ENCODE peak calls at places on chromosomes 12 and 14, in four cellular contexts. D is GM12878, S is K562, P is HL-60. C is an unnamed sample.

GRCh38 chr14:86221755-86222154 is 691.8 kb downstream of the FLRT2 start:
- DNase-seq in D (no peak), S (no peak), P (no peak), C (no peak)

GRCh38 chr12:66288121-66288520 is 14.2 kb upstream of the HELB start:
- DNase-seq in D (no peak), S (peak), P (no peak), C (no peak)

GRCh38 chr12:64219135-64219534 is 3.0 kb downstream of the KICS2 start:
- DNase-seq in D (no peak), S (peak), P (no peak), C (no peak)

GRCh38 chr14:55450987-55451386 is 10.6 kb upstream of the TBPL2 start:
- DNase-seq in D (no peak), S (no peak), P (no peak), C (no peak)

GRCh38 chr12:82857911-82858533 is 171.3 kb downstream of the TMTC2 start:
- DNase-seq in D (no peak), S (no peak), P (no peak), C (no peak)

GRCh38 chr14:58864751-58865519 is 227.2 kb downstream of the DACT1 start:
- DNase-seq in D (no peak), S (no peak), P (no peak), C (no peak)

GRCh38 chr12:74906224-74906623 is 303.4 kb downstream of the KCNC2 start:
- DNase-seq in D (no peak), S (no peak), P (no peak), C (no peak)

GRCh38 chr14:96630281-96630680 is 128.1 kb downstream of the PAPOLA start:
- DNase-seq in D (no peak), S (no peak), P (no peak), C (no peak)

GRCh38 chr12:12405882-12406281 is 49.0 kb downstream of the BORCS5 start:
- DNase-seq in D (no peak), S (no peak), P (no peak), C (no peak)

GRCh38 chr12:79710707-79711483 is 20.1 kb upstream of the PAWR start:
- DNase-seq in D (no peak), S (no peak), P (no peak), C (no peak)

GRCh38 chr12:92235703-92236472 is 90.2 kb upstream of the BTG1 start:
- DNase-seq in D (no peak), S (no peak), P (no peak), C (no peak)

GRCh38 chr12:64054156-64054555 is 167.9 kb downstream of the KICS2 start:
- DNase-seq in D (no peak), S (no peak), P (no peak), C (no peak)

GRCh38 chr12:118402251-118402650 is 25.9 kb downstream of the SUDS3 start:
- DNase-seq in D (no peak), S (no peak), P (no peak), C (no peak)

GRCh38 chr12:41224066-41224465 is 35.9 kb downstream of the PDZRN4 start:
- DNase-seq in D (no peak), S (no peak), P (no peak), C (no peak)

GRCh38 chr14:23638414-23639047 is 2.4 kb downstream of the DHRS2 start:
- DNase-seq in D (no peak), S (no peak), P (no peak), C (no peak)

GRCh38 chr14:103196716-103197115 is 73.5 kb downstream of the TNFAIP2 start:
- DNase-seq in D (no peak), S (no peak), P (no peak), C (no peak)

GRCh38 chr14:50906326-50906725 is 34.5 kb downstream of the ABHD12B start:
- DNase-seq in D (no peak), S (no peak), P (no peak), C (no peak)

GRCh38 chr12:120397827-120398563 is 29.0 kb upstream of the MSI1 start:
- DNase-seq in D (no peak), S (no peak), P (no peak), C (no peak)

GRCh38 chr14:63759454-63759853 is 31.6 kb upstream of the SGPP1 start:
- DNase-seq in D (peak), S (no peak), P (no peak), C (no peak)

GRCh38 chr12:55705802-55706402 is 1.8 kb downstream of the ITGA7 start:
- DNase-seq in D (no peak), S (peak), P (no peak), C (no peak)

GRCh38 chr14:91158091-91158790 is 44.4 kb downstream of the DGLUCY start:
- DNase-seq in D (no peak), S (no peak), P (no peak), C (no peak)

GRCh38 chr14:98293527-98293926 is 978.5 kb downstream of the BCL11B start:
- DNase-seq in D (no peak), S (no peak), P (no peak), C (no peak)

GRCh38 chr12:72273851-72274284 is 1.7 kb downstream of the TRHDE start:
- DNase-seq in D (no peak), S (no peak), P (no peak), C (no peak)

DNA sequence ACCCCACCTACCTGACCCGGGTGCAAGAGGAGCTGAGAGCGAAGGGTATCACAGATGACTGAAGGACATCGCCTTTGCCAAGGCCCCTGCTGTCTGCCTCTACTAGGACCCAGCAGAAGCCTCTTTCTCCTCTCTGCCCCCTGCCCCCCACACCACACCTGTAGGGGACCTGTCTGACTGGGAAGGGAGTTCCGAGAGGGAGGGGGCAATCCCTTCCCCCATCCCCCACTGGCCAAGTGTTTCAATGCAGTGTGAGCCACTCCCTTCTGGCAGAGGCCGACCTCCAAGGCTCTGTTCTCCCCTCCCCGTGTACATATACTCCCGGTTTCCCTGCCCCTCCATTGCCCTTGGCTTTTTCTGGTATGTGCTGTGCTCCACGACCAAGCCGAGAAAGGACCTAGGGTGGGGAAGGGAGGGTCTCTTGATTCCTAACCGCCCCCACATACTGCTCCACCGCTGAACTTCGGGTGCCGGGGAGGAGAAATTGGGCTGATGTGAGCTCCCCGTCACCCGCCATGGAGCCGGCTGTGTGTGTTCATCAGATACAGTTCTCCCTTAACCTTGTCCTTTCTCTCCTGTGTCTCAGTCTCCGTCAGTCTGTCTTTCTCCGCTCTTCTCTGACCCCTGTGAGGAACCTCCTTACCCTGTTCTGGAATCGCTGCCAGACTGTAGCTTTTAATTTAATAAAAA is 2.0 kb upstream of the ARHGEF25 start:
- DNase-seq in D (no peak), S (peak), P (no peak), C (no peak)
- TF ChIP-seq SPI1 in D (no peak), S (no peak), P (no peak), C (no peak)

GRCh38 chr12:51869490-51869865 is 18.4 kb upstream of the ANKRD33 start:
- DNase-seq in D (no peak), S (no peak), P (no peak), C (no peak)

GRCh38 chr12:51869931-51870330 is 18.0 kb upstream of the ANKRD33 start:
- DNase-seq in D (no peak), S (no peak), P (no peak), C (no peak)

GRCh38 chr12:51871126-51871525 is 16.8 kb upstream of the ANKRD33 start:
- DNase-seq in D (no peak), S (no peak), P (peak), C (no peak)

GRCh38 chr12:51867796-51868428 is 19.4 kb upstream of the FIGNL2 start:
- DNase-seq in D (no peak), S (no peak), P (no peak), C (no peak)

GRCh38 chr12:51868821-51869489 is 18.9 kb upstream of the ANKRD33 start:
- DNase-seq in D (no peak), S (no peak), P (no peak), C (peak)
- TF ChIP-seq SPI1 in D (no peak), S (no peak), P (no peak), C (no peak)

GRCh38 chr14:81591266-81591665 is 57.6 kb upstream of the SEL1L start:
- DNase-seq in D (no peak), S (no peak), P (no peak), C (no peak)
- TF ChIP-seq SPI1 in D (no peak), S (no peak), P (no peak), C (no peak)

GRCh38 chr12:90512518-90512917 is 442.5 kb downstream of the CCER1 start:
- DNase-seq in D (no peak), S (no peak), P (no peak), C (no peak)
- TF ChIP-seq SPI1 in D (no peak), S (no peak), P (no peak), C (no peak)

DNA sequence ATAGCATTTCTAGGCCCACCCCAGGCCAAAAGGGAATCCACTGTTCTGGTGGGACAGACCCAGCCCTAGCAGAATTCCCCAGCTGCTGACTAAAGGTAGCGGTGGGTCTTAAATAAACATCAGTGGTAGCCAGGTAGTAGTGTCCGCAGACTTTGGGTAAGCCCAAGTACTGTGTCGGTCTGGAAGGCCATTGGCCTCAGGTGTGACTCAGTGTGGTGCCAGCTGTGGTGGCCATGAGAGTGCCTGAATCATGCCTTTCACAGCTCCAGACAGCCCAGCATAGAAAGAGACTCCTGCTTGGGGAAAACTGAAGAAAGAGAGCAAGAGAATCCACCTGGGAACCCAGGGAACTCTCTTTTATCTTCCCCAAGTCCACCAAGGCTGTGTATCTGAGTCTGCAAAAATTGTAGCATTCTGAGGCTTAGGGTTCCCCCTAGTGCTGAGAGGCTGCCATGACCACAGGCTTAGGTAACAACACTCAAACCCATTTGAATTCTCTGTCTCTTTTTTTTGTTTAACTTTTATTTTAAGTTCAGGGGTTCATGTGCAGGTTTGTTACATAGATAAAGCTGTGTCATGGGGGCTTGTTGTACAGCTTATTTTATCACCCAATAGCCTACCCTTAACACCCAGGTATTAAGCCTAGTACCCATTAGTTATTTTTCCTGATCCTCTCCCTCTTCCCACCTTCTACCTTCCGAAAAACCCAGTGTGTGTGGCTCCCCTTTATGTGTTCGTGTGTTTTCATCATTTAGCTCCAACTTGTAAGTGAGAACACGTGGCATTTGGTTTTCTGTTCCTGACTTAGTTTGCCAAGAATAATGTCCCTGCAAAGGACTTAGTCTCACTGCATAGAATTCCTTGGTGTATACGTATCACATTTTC is 16.7 kb upstream of the CD163L1 start:
- DNase-seq in D (no peak), S (peak), P (no peak), C (peak)
- TF ChIP-seq SPI1 in D (no peak), S (no peak), P (no peak), C (no peak)

GRCh38 chr12:116096874-116097273 is 180.6 kb downstream of the MED13L start:
- DNase-seq in D (no peak), S (no peak), P (no peak), C (no peak)
- TF ChIP-seq SPI1 in D (no peak), S (no peak), P (no peak), C (no peak)

C was measured in GM12891.